ENCODE peak calls at places on chromosome 14, in six cellular contexts. C is CD8-positive, alpha-beta T cell; U is A673; P is fibroblast of mammary gland; V is GM12865; M is pancreas. J is an unnamed sample.

GRCh38 chr14:66979083-66979974 is 209.9 kb upstream of the GARIN2 start:
- DNase-seq in P (no peak), U (no peak), V (peak; percentile 37), C (no peak), M (no peak), J (no peak)

GRCh38 chr14:43413094-43413493 is 1094.0 kb downstream of the FSCB start:
- DNase-seq in V (no peak), P (no peak), C (no peak), M (no peak), U (no peak), J (no peak)

GRCh38 chr14:66965831-66966230 is 223.4 kb upstream of the GARIN2 start:
- DNase-seq in U (no peak), P (peak; percentile 48), V (no peak), C (no peak), M (no peak), J (peak; percentile 35)

GRCh38 chr14:76695263-76695920 is 65.9 kb upstream of the VASH1 start:
- DNase-seq in V (no peak), C (no peak), U (no peak), M (no peak), P (no peak), J (no peak)

GRCh38 chr14:76918176-76918750 is 92.1 kb downstream of the LRRC74A start:
- DNase-seq in U (peak; percentile 87), P (peak; percentile 90), C (no peak), V (no peak), M (no peak), J (peak; percentile 87)

GRCh38 chr14:100213956-100214767 is 24.8 kb upstream of the YY1 start:
- DNase-seq in U (peak; percentile 95), P (peak; percentile 38), V (peak; percentile 93), M (peak; percentile 96), C (peak; percentile 92), J (peak; percentile 76)

GRCh38 chr14:104202259-104203070 is 64.1 kb downstream of the KIF26A start:
- DNase-seq in P (no peak), M (peak; percentile 82), V (no peak), C (no peak), U (peak; percentile 88), J (no peak)

GRCh38 chr14:56002316-56002715 is 115.9 kb upstream of the PELI2 start:
- DNase-seq in P (peak; percentile 5), U (no peak), M (no peak), V (no peak), C (no peak), J (peak; percentile 8)

GRCh38 chr14:104822821-104823615 is 22.1 kb downstream of the ZBTB42 start:
- DNase-seq in M (peak; percentile 46), C (no peak), U (no peak), V (no peak), P (no peak), J (no peak)

GRCh38 chr14:61329478-61330051 is 8.2 kb downstream of the PRKCH start:
- DNase-seq in P (no peak), U (no peak), M (no peak), V (peak; percentile 33), C (no peak), J (no peak)

GRCh38 chr14:68952544-68953535 is 26.3 kb downstream of the ACTN1 start:
- DNase-seq in P (peak; percentile 89), U (peak; percentile 92), M (no peak), V (peak; percentile 25), C (no peak), J (peak; percentile 82)

GRCh38 chr14:105153739-105154475 is 14.7 kb downstream of the JAG2 start:
- DNase-seq in C (no peak), M (peak; percentile 56), P (no peak), V (no peak), U (no peak), J (no peak)

GRCh38 chr14:69484444-69485113 is at the start of gene PLEKHD1:
- DNase-seq in V (no peak), P (no peak), M (peak; percentile 70), U (no peak), C (no peak), J (no peak)

GRCh38 chr14:69475194-69475818 is 9.2 kb upstream of the PLEKHD1 start:
- DNase-seq in P (peak; percentile 24), V (peak; percentile 57), C (no peak), U (peak; percentile 70), M (no peak), J (peak; percentile 38)

GRCh38 chr14:80260649-80261048 is 49.3 kb upstream of the DIO2 start:
- DNase-seq in U (no peak), P (no peak), V (no peak), M (no peak), C (no peak), J (no peak)

GRCh38 chr14:21796912-21797311 is 123.3 kb upstream of the OR4E1 start:
- DNase-seq in V (no peak), P (no peak), U (peak; percentile 39), C (peak; percentile 6), M (no peak), J (no peak)

GRCh38 chr14:103597623-103598372 is 31.2 kb upstream of the KLC1 start:
- DNase-seq in V (no peak), P (peak; percentile 90), M (no peak), C (no peak), U (peak; percentile 70), J (peak; percentile 86)

GRCh38 chr14:70303528-70304293 is 55.8 kb downstream of the COX16 start:
- DNase-seq in M (no peak), C (no peak), U (no peak), V (no peak), P (no peak), J (no peak)

GRCh38 chr14:73198253-73198652 is 39.1 kb upstream of the PAPLN start:
- DNase-seq in P (no peak), U (no peak), V (no peak), M (no peak), C (no peak), J (no peak)

DNA sequence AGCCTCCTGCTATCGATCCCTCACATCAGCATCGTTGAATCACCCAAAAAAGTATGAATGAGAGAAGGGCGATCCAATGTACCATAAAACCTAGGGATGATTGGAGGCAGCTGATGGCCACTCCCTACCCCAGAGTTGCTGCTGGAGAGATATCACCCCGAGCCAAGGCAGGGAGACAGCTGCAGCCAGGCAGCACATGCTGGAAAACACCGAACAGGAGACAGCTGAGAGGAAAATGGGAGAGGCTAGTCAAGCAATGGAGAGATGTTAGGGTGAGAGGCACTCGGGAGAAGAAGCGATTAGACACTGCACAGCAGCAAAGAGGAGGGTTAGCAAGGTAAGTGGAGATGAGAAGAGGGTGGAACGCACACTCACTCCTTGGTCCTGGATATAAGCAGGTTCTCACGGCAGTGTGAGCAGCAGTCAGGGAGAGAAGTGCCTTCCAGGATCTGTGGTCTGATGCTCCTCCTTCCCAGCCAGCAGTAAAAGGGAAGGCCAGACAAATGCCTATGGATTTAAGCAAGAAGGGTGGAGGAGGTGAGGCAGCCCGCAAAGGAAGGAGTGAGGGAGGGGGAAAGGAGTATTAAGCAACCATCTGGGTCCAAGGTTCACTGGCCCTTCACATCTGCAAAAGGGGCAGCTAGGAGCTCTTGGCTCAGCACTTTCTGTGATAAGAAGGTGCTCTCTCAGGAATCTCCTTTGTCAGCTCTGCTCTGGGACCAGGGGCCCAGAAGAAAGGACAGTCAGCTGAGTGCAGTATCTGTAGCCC is at the start of gene SLC7A7:
- DNase-seq in P (no peak), V (no peak), M (no peak), C (no peak), U (no peak), J (peak; percentile 60)
- H3K4me3 ChIP-seq in P (no peak within 1 kb of the TSS), V (no peak within 1 kb of the TSS), M (no peak within 1 kb of the TSS), C (no peak within 1 kb of the TSS), U (no peak within 1 kb of the TSS), J (peak within 1 kb of the TSS; percentile 33)

GRCh38 chr14:26190644-26191043 is 407.2 kb downstream of the NOVA1 start:
- DNase-seq in U (no peak), M (no peak), P (peak; percentile 94), C (no peak), V (no peak), J (peak; percentile 20)

GRCh38 chr14:26194816-26195215 is 403.0 kb downstream of the NOVA1 start:
- DNase-seq in U (no peak), M (no peak), P (no peak), C (no peak), V (no peak), J (no peak)

GRCh38 chr14:26191666-26192065 is 406.2 kb downstream of the NOVA1 start:
- DNase-seq in M (no peak), V (no peak), C (no peak), U (no peak), P (peak; percentile 60), J (no peak)

GRCh38 chr14:26187996-26188605 is 409.7 kb downstream of the NOVA1 start:
- DNase-seq in V (no peak), M (no peak), P (peak; percentile 99), U (no peak), C (no peak), J (no peak)

GRCh38 chr14:26191123-26191522 is 406.7 kb downstream of the NOVA1 start:
- DNase-seq in M (no peak), C (no peak), V (no peak), P (peak; percentile 60), U (peak; percentile 43), J (peak; percentile 10)
- TF ChIP-seq CTCF in M (no peak), C (no peak), V (no peak), P (peak; percentile 47), U (peak; percentile 53), J (no peak)

GRCh38 chr14:102523200-102524025 is 13.8 kb upstream of the ANKRD9 start:
- DNase-seq in M (no peak), P (no peak), C (no peak), V (no peak), U (peak; percentile 84), J (no peak)
- H3K4me3 ChIP-seq in M (no peak overlapping the region), P (no peak overlapping the region), C (peak overlapping the region; percentile 69), V (no peak overlapping the region), U (peak overlapping the region; percentile 53), J (no peak overlapping the region)

GRCh38 chr14:101506211-101506920 is 54.9 kb upstream of the DIO3 start:
- DNase-seq in U (no peak), C (no peak), P (no peak), M (peak; percentile 43), V (no peak), J (no peak)

GRCh38 chr14:101502761-101503392 is 58.4 kb upstream of the DIO3 start:
- DNase-seq in V (no peak), C (no peak), M (peak; percentile 34), U (no peak), P (no peak), J (no peak)

GRCh38 chr14:101505216-101505970 is 55.9 kb upstream of the DIO3 start:
- DNase-seq in P (no peak), C (no peak), V (no peak), U (no peak), M (peak; percentile 52), J (no peak)

GRCh38 chr14:101503431-101504095 is 57.7 kb upstream of the DIO3 start:
- DNase-seq in U (no peak), P (no peak), V (no peak), M (no peak), C (no peak), J (no peak)

DNA sequence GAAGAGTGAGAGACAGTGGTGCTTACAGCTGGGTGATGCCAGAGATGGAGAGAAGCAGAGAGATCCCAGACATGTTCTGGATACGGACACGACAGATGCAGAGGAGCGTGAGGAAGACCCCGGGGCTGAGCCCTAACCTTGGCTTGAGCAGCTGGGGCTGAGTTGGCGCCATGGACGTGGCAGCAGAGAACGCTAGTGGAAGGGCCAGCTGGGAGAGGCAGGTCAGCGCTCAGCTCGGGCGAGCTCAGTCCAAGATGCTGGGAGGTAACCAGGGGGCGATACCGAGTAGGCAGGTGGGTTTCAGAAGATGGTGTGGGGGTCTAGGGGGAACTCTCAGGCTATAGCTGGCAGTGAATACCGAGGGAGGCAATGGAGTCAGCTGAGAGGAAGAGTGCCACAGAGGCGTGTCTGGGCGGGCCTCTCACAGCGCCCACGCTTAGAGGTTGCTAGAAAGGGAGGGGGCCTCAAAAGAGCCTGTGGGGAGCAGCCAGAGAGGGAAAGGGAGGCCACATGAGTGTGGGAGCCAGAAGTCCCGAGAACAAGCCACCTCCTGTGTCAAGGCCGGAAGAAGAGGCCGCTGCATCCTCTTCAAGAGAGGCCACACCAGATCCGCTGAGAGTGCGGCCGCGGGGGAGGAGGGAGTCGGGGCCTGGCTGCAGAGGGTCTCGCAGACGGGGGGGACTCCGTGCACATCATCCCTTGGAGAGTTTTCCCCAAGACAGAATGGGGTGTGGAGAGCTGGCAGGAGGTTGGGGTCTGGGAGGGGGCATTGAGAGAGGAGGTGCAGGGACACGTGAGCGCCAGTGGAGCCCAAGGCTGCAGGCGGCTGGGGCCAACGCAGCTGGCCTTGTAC is 57.0 kb upstream of the DIO3 start:
- DNase-seq in P (no peak), M (peak; percentile 41), C (no peak), V (no peak), U (no peak), J (no peak)
- TF ChIP-seq CTCF in P (no peak), M (no peak), C (no peak), V (no peak), U (no peak), J (no peak)